ENCODE peak calls at places on chromosome 12, in six cellular contexts. A is SK-N-SH, P is transverse colon, G is mucosa of descending colon, Z is MM.1S, M is A673. X is an unnamed sample. For H3K36me3, the result is how much of the 10 kb centered on the place peaks cover.

GRCh38 chr12:104177663-104178501 is 37.7 kb upstream of the TXNRD1 start:
- DNase-seq in A (peak), P (peak), G (peak), Z (no peak), M (peak), X (no peak)

GRCh38 chr12:32312049-32312670 is 87.2 kb upstream of the FGD4 start:
- DNase-seq in A (peak), P (no peak), G (no peak), Z (peak), M (peak), X (no peak)

GRCh38 chr12:105100998-105101397 is 6.5 kb upstream of the WASHC4 start:
- DNase-seq in A (no peak), P (no peak), G (no peak), Z (no peak), M (no peak), X (no peak)

GRCh38 chr12:95253386-95253785 is 35.8 kb downstream of the VEZT start:
- DNase-seq in A (no peak), P (no peak), G (no peak), Z (no peak), M (no peak), X (no peak)

GRCh38 chr12:7907009-7907408 is 29.0 kb downstream of the SLC2A3 start:
- DNase-seq in A (peak), P (peak), G (no peak), Z (no peak), M (peak), X (no peak)

GRCh38 chr12:57229634-57230380 is at the start of gene SHMT2:
- DNase-seq in A (peak), P (peak), G (peak), Z (peak), M (peak), X (peak)

GRCh38 chr12:13362260-13362841 is 165.8 kb downstream of the EMP1 start:
- DNase-seq in A (peak), P (peak), G (peak), Z (peak), M (peak), X (no peak)

GRCh38 chr12:57138526-57139272 is 8.7 kb downstream of the LRP1-AS start:
- DNase-seq in A (peak), P (peak), G (peak), Z (no peak), M (no peak), X (no peak)

GRCh38 chr12:14995583-14996425 is 23.0 kb downstream of the PDE6H start:
- DNase-seq in A (peak), P (no peak), G (no peak), Z (peak), M (peak), X (peak)

GRCh38 chr12:12181516-12181915 is 85.3 kb downstream of the LRP6 start:
- DNase-seq in A (no peak), P (no peak), G (no peak), Z (no peak), M (peak), X (no peak)

GRCh38 chr12:46436741-46437140 is 64.2 kb upstream of the SLC38A2 start:
- DNase-seq in A (no peak), P (no peak), G (no peak), Z (no peak), M (no peak), X (no peak)

GRCh38 chr12:85157023-85157626 is 121.0 kb downstream of the LRRIQ1 start:
- DNase-seq in A (no peak), P (no peak), G (no peak), Z (no peak), M (peak), X (no peak)

GRCh38 chr12:123187637-123188036 is 36.7 kb upstream of the PITPNM2 start:
- DNase-seq in A (no peak), P (no peak), G (no peak), Z (no peak), M (no peak), X (no peak)

GRCh38 chr12:30447061-30447750 is 248.5 kb downstream of the IPO8 start:
- DNase-seq in A (no peak), P (no peak), G (no peak), Z (no peak), M (no peak), X (no peak)

GRCh38 chr12:89345830-89346740 is 6.2 kb downstream of the DUSP6 start:
- DNase-seq in A (peak), P (peak), G (peak), Z (peak), M (peak), X (peak)

GRCh38 chr12:12902036-12902435 is 10.7 kb downstream of the GPRC5A start:
- DNase-seq in A (no peak), P (no peak), G (no peak), Z (no peak), M (no peak), X (no peak)

GRCh38 chr12:11769723-11770514 is 120.4 kb downstream of the ETV6 start:
- DNase-seq in A (no peak), P (peak), G (peak), Z (no peak), M (no peak), X (no peak)

GRCh38 chr12:108802666-108803036 is 54.7 kb downstream of the SSH1 start:
- DNase-seq in A (no peak), P (no peak), G (no peak), Z (no peak), M (no peak), X (no peak)
- H3K36me3 ChIP-seq in A (half or more), P (under half), G (under half), Z (under half), M (half or more), X (half or more)

GRCh38 chr12:4909397-4909733 is 340 bp upstream of the KCNA1 start:
- DNase-seq in A (peak), P (no peak), G (no peak), Z (no peak), M (no peak), X (no peak)

GRCh38 chr12:4911316-4911994 is 1.8 kb downstream of the KCNA1 start:
- DNase-seq in A (no peak), P (no peak), G (peak), Z (no peak), M (no peak), X (no peak)

GRCh38 chr12:4908694-4909396 is 860 bp upstream of the KCNA1 start:
- DNase-seq in A (peak), P (no peak), G (no peak), Z (no peak), M (peak), X (peak)

GRCh38 chr12:4910502-4911315 is 1.0 kb downstream of the KCNA1 start:
- DNase-seq in A (peak), P (no peak), G (no peak), Z (peak), M (no peak), X (peak)

GRCh38 chr12:4909734-4910501 is at the start of gene KCNA1:
- DNase-seq in A (peak), P (no peak), G (peak), Z (no peak), M (peak), X (peak)
- H3K4me3 ChIP-seq in A (peak), P (peak), G (no peak), Z (peak), M (peak), X (peak)

DNA sequence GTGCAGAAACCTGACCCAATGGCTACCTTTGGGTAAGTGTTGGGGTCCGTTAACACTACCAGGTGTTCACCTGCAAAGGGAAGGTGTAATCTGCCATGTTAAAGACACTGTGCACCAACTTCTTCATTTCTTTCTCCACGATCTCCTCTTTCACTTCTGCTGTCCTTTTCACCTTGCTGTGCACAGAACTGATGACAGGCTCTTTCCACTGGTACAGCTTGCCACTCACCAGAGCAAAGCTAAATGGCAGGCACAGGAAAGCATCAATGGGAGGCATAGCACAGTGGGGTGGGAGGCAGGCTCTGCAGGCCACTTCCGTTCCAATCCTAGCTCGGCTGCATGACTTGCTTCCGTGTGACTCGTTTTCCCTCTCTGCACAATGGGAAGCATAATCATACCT is 2.6 kb upstream of the C12orf76 start:
- DNase-seq in A (no peak), P (no peak), G (no peak), Z (no peak), M (no peak), X (no peak)
- TF ChIP-seq CTCF in A (no peak), P (no peak), G (no peak), Z (no peak), M (no peak), X (no peak)

DNA sequence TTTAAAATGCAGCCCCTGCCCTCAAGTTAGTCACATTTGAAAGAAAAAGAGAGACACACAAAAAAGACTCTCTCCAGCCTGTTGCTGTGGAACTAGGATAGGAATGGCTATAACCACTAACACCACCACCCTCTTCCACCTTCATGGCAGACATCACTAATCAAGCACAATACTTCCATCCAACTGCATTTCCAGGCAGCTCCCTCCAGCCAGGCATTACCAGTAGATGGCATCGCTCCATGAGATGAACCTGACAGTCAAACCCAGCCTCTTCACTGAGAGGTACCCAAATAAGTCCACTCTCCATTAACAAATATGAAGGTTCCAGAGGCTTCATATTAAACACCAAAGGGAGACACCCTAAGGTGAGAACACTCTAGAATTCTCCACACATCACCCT is 24.4 kb downstream of the SLC8B1 start:
- DNase-seq in A (no peak), P (no peak), G (no peak), Z (no peak), M (peak), X (no peak)
- H3K36me3 ChIP-seq in A (under half), P (under half), G (under half), Z (under half), M (under half), X (under half)

GRCh38 chr12:65828711-65829339 is 4.5 kb downstream of the HMGA2 start:
- DNase-seq in A (no peak), P (no peak), G (no peak), Z (no peak), M (no peak), X (no peak)
- H3K4me3 ChIP-seq in A (peak), P (no peak), G (no peak), Z (no peak), M (peak), X (no peak)

GRCh38 chr12:40464121-40464520 is 228.1 kb upstream of the CNTN1 start:
- DNase-seq in A (no peak), P (no peak), G (no peak), Z (no peak), M (no peak), X (no peak)
- TF ChIP-seq CTCF in A (no peak), P (no peak), G (no peak), Z (no peak), M (no peak), X (no peak)

DNA sequence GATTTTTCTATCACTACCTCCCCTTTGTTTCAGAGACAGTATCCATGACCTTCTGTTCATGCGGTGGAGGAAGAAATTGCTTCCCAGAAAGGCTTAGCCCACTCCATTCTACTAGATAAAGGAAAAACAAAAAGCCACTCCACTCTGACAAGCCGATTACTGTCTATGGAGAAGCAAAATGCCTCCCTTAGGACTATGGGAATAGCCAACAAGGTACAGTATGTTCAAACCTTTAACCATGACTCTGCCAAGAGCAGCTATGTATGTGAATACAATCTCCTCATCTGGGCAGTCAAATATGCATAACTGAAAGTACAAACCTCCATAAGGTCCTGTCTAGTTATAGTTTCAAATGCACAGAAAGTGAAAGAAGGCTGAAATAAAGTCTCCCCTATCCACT is 40.5 kb downstream of the ATF7 start:
- DNase-seq in A (no peak), P (no peak), G (no peak), Z (peak), M (no peak), X (no peak)
- H3K36me3 ChIP-seq in A (under half), P (under half), G (under half), Z (under half), M (under half), X (under half)

DNA sequence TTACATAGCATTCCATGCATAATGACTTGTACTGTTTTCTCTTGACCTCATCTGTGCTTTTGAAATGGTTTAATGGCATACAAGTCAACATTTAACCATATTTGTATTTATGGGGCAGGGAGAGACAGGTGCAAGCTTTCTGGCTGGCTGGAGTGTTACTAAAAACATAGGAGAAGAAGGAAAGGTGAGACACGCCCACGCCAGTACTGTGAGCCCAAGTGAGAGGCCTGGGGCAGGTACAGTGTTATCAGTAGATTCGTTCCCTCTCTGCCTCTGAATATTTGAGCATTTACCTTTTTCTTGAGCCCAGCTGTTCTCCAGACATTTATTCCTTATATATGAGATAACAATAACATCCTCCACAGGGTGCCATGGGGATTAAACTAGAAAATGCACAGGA is 34.7 kb upstream of the TUBA1C start:
- DNase-seq in A (no peak), P (no peak), G (no peak), Z (no peak), M (no peak), X (no peak)
- H3K4me3 ChIP-seq in A (no peak), P (no peak), G (no peak), Z (no peak), M (no peak), X (no peak)